ENCODE peak calls at places on chromosomes 1 and 21, in nine cellular contexts. P, M, Q, R, T, G, I, X and J are unnamed samples.

GRCh38 chr1:183244466-183244865 is 58.4 kb downstream of the LAMC2 start:
- DNase-seq in T (peak; percentile 67), G (no peak), I (no peak), Q (peak; percentile 89), P (no peak), R (peak; percentile 28), X (peak; percentile 28), M (no peak), J (no peak)

GRCh38 chr1:170562644-170563338 is 30.8 kb downstream of the GORAB start:
- DNase-seq in X (peak; percentile 87), R (no peak), Q (no peak), T (peak; percentile 95), I (no peak), G (no peak), P (peak; percentile 46), M (no peak), J (peak; percentile 71)

GRCh38 chr1:9066945-9067807 is 2.3 kb downstream of the SLC2A5 start:
- DNase-seq in R (no peak), P (peak; percentile 84), I (no peak), Q (peak; percentile 80), G (no peak), X (peak; percentile 91), M (no peak), T (peak; percentile 95), J (peak; percentile 87)

GRCh38 chr1:220787069-220787614 is 429 bp downstream of the MTARC1 start:
- DNase-seq in M (no peak), I (no peak), Q (no peak), G (no peak), T (no peak), R (peak; percentile 71), P (no peak), X (no peak), J (no peak)

GRCh38 chr1:50458507-50458906 is 35.3 kb upstream of the DMRTA2 start:
- DNase-seq in T (no peak), M (no peak), Q (no peak), I (no peak), G (no peak), P (no peak), X (no peak), R (no peak), J (no peak)

GRCh38 chr1:30518696-30519095 is 204.7 kb downstream of the MATN1 start:
- DNase-seq in R (peak; percentile 7), X (no peak), I (no peak), T (peak; percentile 14), M (no peak), P (no peak), Q (no peak), G (no peak), J (no peak)

GRCh38 chr21:37459575-37459974 is 93.0 kb downstream of the DYRK1A start:
- DNase-seq in T (peak; percentile 77), P (peak; percentile 30), M (no peak), I (no peak), R (no peak), G (no peak), Q (no peak), X (peak; percentile 69), J (no peak)

GRCh38 chr1:23634840-23635642 is 56.6 kb upstream of the RPL11 start:
- DNase-seq in R (peak; percentile 62), T (peak; percentile 85), P (peak; percentile 44), Q (peak; percentile 79), I (peak; percentile 70), X (peak; percentile 77), G (peak; percentile 70), M (peak; percentile 68), J (peak; percentile 64)

GRCh38 chr1:223844962-223845809 is 561 bp downstream of the TP53BP2 start:
- DNase-seq in G (peak; percentile 75), P (no peak), T (peak; percentile 82), Q (no peak), I (peak; percentile 85), R (peak; percentile 50), X (peak; percentile 62), M (peak; percentile 76), J (peak; percentile 65)

GRCh38 chr1:222523852-222524251 is 24.1 kb downstream of the HHIPL2 start:
- DNase-seq in M (no peak), I (no peak), P (no peak), G (no peak), T (peak; percentile 30), Q (no peak), R (no peak), X (peak; percentile 26), J (no peak)

GRCh38 chr1:164830628-164831027 is 271.6 kb downstream of the PBX1 start:
- DNase-seq in R (no peak), T (no peak), G (no peak), I (no peak), Q (no peak), M (no peak), P (no peak), X (no peak), J (no peak)

GRCh38 chr1:13585996-13586395 is 2.4 kb downstream of the PDPN start:
- DNase-seq in X (no peak), T (no peak), G (no peak), R (no peak), I (no peak), P (no peak), M (peak; percentile 24), Q (peak; percentile 11), J (peak; percentile 40)

DNA sequence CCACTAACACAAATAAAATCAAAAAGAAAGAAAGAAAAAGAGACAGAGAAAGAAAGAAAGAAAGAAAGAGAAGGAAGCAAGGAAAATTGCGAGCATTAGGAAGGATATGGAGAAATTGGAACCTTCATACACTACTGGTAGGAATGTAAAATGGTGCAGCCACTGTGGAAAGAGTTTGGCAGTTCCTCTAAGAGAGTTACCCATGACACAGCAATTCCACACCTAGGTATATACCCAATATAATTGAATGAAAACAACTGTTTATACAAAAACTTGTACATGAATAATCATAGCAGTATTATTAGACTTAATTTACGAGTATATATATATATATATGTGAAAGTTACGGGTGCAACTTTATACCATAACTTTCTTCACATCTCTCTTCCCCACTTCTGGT is 4.1 kb upstream of the LYPD8 start:
- DNase-seq in M (no peak), G (no peak), T (no peak), I (no peak), Q (no peak), R (no peak), X (no peak), P (no peak), J (no peak)
- H3K9me3 ChIP-seq in M (peaks cover 6% of the 10 kb centered on the region), G (no peaks in the 10 kb centered on the region), T (no peaks in the 10 kb centered on the region), I (no peaks in the 10 kb centered on the region), Q (peaks cover 1% of the 10 kb centered on the region), R (no peaks in the 10 kb centered on the region), X (peaks cover 30% of the 10 kb centered on the region), P (peaks cover 26% of the 10 kb centered on the region), J (no peaks in the 10 kb centered on the region)

GRCh38 chr1:19613075-19613748 is 30.9 kb upstream of the NBL1 start:
- DNase-seq in Q (no peak), G (no peak), I (no peak), R (peak; percentile 40), M (no peak), P (no peak), T (no peak), X (no peak), J (no peak)

GRCh38 chr1:19619697-19620384 is 24.3 kb upstream of the NBL1 start:
- DNase-seq in X (no peak), R (no peak), P (no peak), T (peak; percentile 24), I (no peak), Q (no peak), G (no peak), M (no peak), J (peak; percentile 53)

GRCh38 chr1:19615438-19615837 is 28.7 kb upstream of the NBL1 start:
- DNase-seq in Q (no peak), R (no peak), X (no peak), P (no peak), T (no peak), I (no peak), G (no peak), M (no peak), J (no peak)

GRCh38 chr1:19618428-19618827 is 25.7 kb upstream of the NBL1 start:
- DNase-seq in Q (no peak), T (no peak), I (no peak), G (no peak), R (no peak), X (no peak), M (no peak), P (no peak), J (no peak)

DNA sequence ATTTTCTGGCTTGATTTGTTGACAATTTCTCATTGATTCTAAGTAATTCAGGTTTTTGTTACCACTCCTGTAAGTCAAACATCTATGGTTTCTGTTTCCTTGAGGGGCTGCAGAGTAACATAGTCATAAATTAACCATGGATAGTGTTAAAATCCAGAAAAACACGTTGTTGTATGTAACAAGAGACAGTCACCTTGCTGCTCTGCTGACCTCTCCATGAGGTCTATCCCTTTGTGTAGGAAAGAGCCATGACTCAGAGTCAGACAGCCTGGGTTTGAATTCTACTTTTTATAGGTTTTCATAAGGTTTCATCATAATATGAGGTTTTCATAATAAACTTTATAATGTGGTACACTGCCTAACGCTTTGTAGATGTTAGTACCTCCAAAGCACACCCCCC is 27.6 kb upstream of the NBL1 start:
- DNase-seq in G (no peak), M (no peak), I (no peak), Q (no peak), X (peak; percentile 69), R (no peak), T (peak; percentile 80), P (no peak), J (no peak)
- H3K27me3 ChIP-seq in G (no peaks in the 10 kb centered on the region), M (no peaks in the 10 kb centered on the region), I (no peaks in the 10 kb centered on the region), Q (no peaks in the 10 kb centered on the region), X (no peaks in the 10 kb centered on the region), R (no peaks in the 10 kb centered on the region), T (no peaks in the 10 kb centered on the region), P (no peaks in the 10 kb centered on the region), J (no peaks in the 10 kb centered on the region)

DNA sequence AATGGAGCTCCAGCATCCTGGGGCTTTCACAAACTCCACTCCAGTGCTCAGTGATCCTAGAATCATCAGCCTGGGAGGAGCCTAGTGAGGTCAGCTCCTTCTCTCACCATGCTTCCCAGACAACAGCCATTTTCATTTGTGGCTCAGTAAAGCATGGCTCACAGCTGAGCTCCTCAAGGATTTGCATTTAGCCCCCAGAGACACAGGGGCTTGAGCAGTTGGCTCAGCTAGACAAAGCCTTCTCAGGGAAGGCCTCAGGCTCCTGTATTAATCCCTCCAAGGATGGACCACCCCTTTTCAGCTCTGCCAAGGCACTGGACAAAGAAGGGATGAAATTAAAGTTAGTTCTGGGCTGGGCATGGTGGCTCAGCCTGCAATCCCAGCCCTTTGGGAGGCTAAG is 39.5 kb downstream of the ERI3 start:
- DNase-seq in I (no peak), P (no peak), R (no peak), X (no peak), Q (no peak), T (no peak), M (peak; percentile 61), G (no peak), J (no peak)
- H3K4me3 ChIP-seq in I (no peak overlapping the region), P (no peak overlapping the region), R (no peak overlapping the region), X (no peak overlapping the region), Q (no peak overlapping the region), T (no peak overlapping the region), M (no peak overlapping the region), G (no peak overlapping the region), J (no peak overlapping the region)

GRCh38 chr1:2945821-2946231 is 75.4 kb upstream of the ACTRT2 start:
- DNase-seq in P (no peak), Q (peak; percentile 61), G (no peak), R (no peak), I (no peak), T (no peak), X (no peak), M (no peak), J (no peak)
- H3K9me3 ChIP-seq in P (peaks cover 90% of the 10 kb centered on the region), Q (no peaks in the 10 kb centered on the region), G (no peaks in the 10 kb centered on the region), R (no peaks in the 10 kb centered on the region), I (no peaks in the 10 kb centered on the region), T (no peaks in the 10 kb centered on the region), X (peaks cover 54% of the 10 kb centered on the region), M (no peaks in the 10 kb centered on the region), J (no peaks in the 10 kb centered on the region)